ENCODE peak calls at places on chromosomes 11 and 22, in six cellular contexts. O, S, I, D, C and M are unnamed samples.

GRCh38 chr11:47858169-47858543 is 10.0 kb upstream of the NUP160 start:
- DNase-seq in O (peak; percentile 91), S (no peak), I (no peak), D (peak; percentile 64), C (no peak), M (peak; percentile 78)

GRCh38 chr11:95682552-95682951 is 107.0 kb downstream of the FAM76B start:
- DNase-seq in O (peak; percentile 60), S (no peak), I (no peak), D (no peak), C (no peak), M (no peak)

GRCh38 chr22:50188356-50188755 is 2.6 kb downstream of the TRABD start:
- DNase-seq in O (no peak), S (no peak), I (no peak), D (no peak), C (no peak), M (no peak)

GRCh38 chr11:60941371-60942119 is 10.4 kb downstream of the SLC15A3 start:
- DNase-seq in O (no peak), S (no peak), I (no peak), D (no peak), C (no peak), M (no peak)

GRCh38 chr11:79040348-79040747 is 400.5 kb downstream of the TENM4 start:
- DNase-seq in O (peak; percentile 35), S (no peak), I (no peak), D (peak; percentile 22), C (no peak), M (no peak)

GRCh38 chr11:12232160-12232559 is 121.8 kb downstream of the MICAL2 start:
- DNase-seq in O (peak; percentile 38), S (no peak), I (no peak), D (peak; percentile 25), C (no peak), M (no peak)

GRCh38 chr11:57131080-57131790 is 50.5 kb upstream of the LRRC55 start:
- DNase-seq in O (peak; percentile 8), S (no peak), I (no peak), D (peak; percentile 35), C (no peak), M (peak; percentile 51)

GRCh38 chr22:24383061-24383460 is 44.3 kb upstream of the ADORA2A start:
- DNase-seq in O (no peak), S (no peak), I (no peak), D (no peak), C (no peak), M (no peak)

GRCh38 chr22:37681556-37682049 is 4.5 kb upstream of the NOL12 start:
- DNase-seq in O (peak; percentile 77), S (peak; percentile 34), I (peak; percentile 56), D (peak; percentile 90), C (no peak), M (peak; percentile 90)

GRCh38 chr11:122750047-122750446 is 88.3 kb upstream of the CRTAM start:
- DNase-seq in O (no peak), S (no peak), I (no peak), D (no peak), C (no peak), M (no peak)